ENCODE peak calls at places on chromosome 19, in six cellular contexts. H is ELF-1; Z is CD4-positive, alpha-beta T cell; C is neural progenitor cell; P is HTR-8/SVneo; U is upper lobe of left lung. Y is an unnamed sample.

GRCh38 chr19:16561382-16561781 is 10.8 kb downstream of the SLC35E1 start:
- DNase-seq in P (no peak), H (no peak), U (no peak), C (no peak), Z (no peak), Y (no peak)

GRCh38 chr19:18990128-18990708 is 43.1 kb downstream of the SUGP2 start:
- DNase-seq in U (no peak), Z (no peak), P (no peak), C (no peak), H (no peak), Y (no peak)

GRCh38 chr19:47541507-47541906 is 26.6 kb upstream of the NAPA start:
- DNase-seq in U (no peak), H (no peak), P (no peak), Z (peak; percentile 38), C (no peak), Y (no peak)

GRCh38 chr19:16078759-16079707 is 2.7 kb downstream of the TPM4 start:
- DNase-seq in U (no peak), H (no peak), C (peak; percentile 36), P (peak; percentile 88), Z (peak; percentile 77), Y (no peak)

GRCh38 chr19:14106840-14107239 is 10.7 kb downstream of the PRKACA start:
- DNase-seq in C (no peak), H (no peak), P (no peak), U (no peak), Z (no peak), Y (no peak)

GRCh38 chr19:850979-851335 is 1.1 kb upstream of the ELANE start:
- DNase-seq in H (no peak), Z (no peak), U (no peak), C (no peak), P (no peak), Y (no peak)

GRCh38 chr19:53818756-53819155 is 5.4 kb downstream of the NLRP12 start:
- DNase-seq in U (no peak), C (no peak), P (no peak), Z (no peak), H (peak; percentile 61), Y (no peak)

GRCh38 chr19:9849786-9850185 is 14.7 kb downstream of the PIN1 start:
- DNase-seq in H (no peak), C (no peak), Z (no peak), P (no peak), U (no peak), Y (no peak)